ENCODE peak calls at places on chromosomes 3 and 15, in four cellular contexts. One of them, this sample, is unnamed.

GRCh38 chr3:50241163-50241562 is 5.2 kb downstream of the GNAI2 start:
- DNase-seq in body of pancreas: no peak
- DNase-seq in A549: no peak
- DNase-seq in HCT116: no peak
- DNase-seq in this sample: no peak

GRCh38 chr3:11367116-11367781 is 95.1 kb downstream of the ATG7 start:
- DNase-seq in body of pancreas: no peak
- DNase-seq in A549: peak; percentile 9
- DNase-seq in HCT116: no peak
- DNase-seq in this sample: no peak

GRCh38 chr3:49662021-49662420 is 12.1 kb upstream of the APEH start:
- DNase-seq in body of pancreas: no peak
- DNase-seq in A549: no peak
- DNase-seq in HCT116: no peak
- DNase-seq in this sample: no peak

GRCh38 chr3:58340594-58341244 is 8.0 kb downstream of the PXK start:
- DNase-seq in body of pancreas: no peak
- DNase-seq in A549: no peak
- DNase-seq in HCT116: no peak
- DNase-seq in this sample: no peak

GRCh38 chr3:42685363-42685881 is at the start of gene KLHL40:
- DNase-seq in body of pancreas: no peak
- DNase-seq in A549: no peak
- DNase-seq in HCT116: no peak
- DNase-seq in this sample: no peak

GRCh38 chr3:40505599-40506462 is at the start of gene ZNF620:
- DNase-seq in body of pancreas: peak; percentile 87
- DNase-seq in A549: peak; percentile 86
- DNase-seq in HCT116: peak; percentile 76
- DNase-seq in this sample: no peak

GRCh38 chr15:40743921-40744809 is 10.9 kb downstream of the RMDN3 start:
- DNase-seq in body of pancreas: no peak
- DNase-seq in A549: peak; percentile 56
- DNase-seq in HCT116: no peak
- DNase-seq in this sample: peak; percentile 80

GRCh38 chr15:71294636-71295241 is 179.5 kb downstream of the THSD4 start:
- DNase-seq in body of pancreas: no peak
- DNase-seq in A549: peak; percentile 99
- DNase-seq in HCT116: peak; percentile 84
- DNase-seq in this sample: peak; percentile 98

GRCh38 chr3:98903705-98904481 is 2.4 kb upstream of the DCBLD2 start:
- DNase-seq in body of pancreas: no peak
- DNase-seq in A549: no peak
- DNase-seq in HCT116: no peak
- DNase-seq in this sample: no peak

GRCh38 chr15:90915216-90915807 is 12.2 kb downstream of the MAN2A2 start:
- DNase-seq in body of pancreas: no peak
- DNase-seq in A549: no peak
- DNase-seq in HCT116: no peak
- DNase-seq in this sample: no peak

GRCh38 chr3:194851254-194851653 is 165.6 kb downstream of the FAM43A start:
- DNase-seq in body of pancreas: no peak
- DNase-seq in A549: no peak
- DNase-seq in HCT116: no peak
- DNase-seq in this sample: no peak

GRCh38 chr15:37764733-37765191 is 169.7 kb upstream of the TMCO5A start:
- DNase-seq in body of pancreas: peak; percentile 51
- DNase-seq in A549: peak; percentile 49
- DNase-seq in HCT116: peak; percentile 56
- DNase-seq in this sample: peak; percentile 38

GRCh38 chr3:143427626-143428025 is 308.1 kb downstream of the CHST2 start:
- DNase-seq in body of pancreas: no peak
- DNase-seq in A549: no peak
- DNase-seq in HCT116: no peak
- DNase-seq in this sample: no peak

GRCh38 chr3:42276419-42277132 is 10.6 kb upstream of the CCK start:
- DNase-seq in body of pancreas: no peak
- DNase-seq in A549: no peak
- DNase-seq in HCT116: no peak
- DNase-seq in this sample: no peak

GRCh38 chr3:42266085-42266484 is at the start of gene CCK:
- DNase-seq in body of pancreas: no peak
- DNase-seq in A549: no peak
- DNase-seq in HCT116: no peak
- DNase-seq in this sample: no peak

GRCh38 chr15:59991919-59992318 is 12.2 kb upstream of the FOXB1 start:
- DNase-seq in body of pancreas: no peak
- DNase-seq in A549: no peak
- DNase-seq in HCT116: no peak
- DNase-seq in this sample: no peak

GRCh38 chr3:55746808-55747413 is 259.8 kb upstream of the WNT5A start:
- DNase-seq in body of pancreas: no peak
- DNase-seq in A549: no peak
- DNase-seq in HCT116: no peak
- DNase-seq in this sample: no peak

GRCh38 chr15:51190424-51191068 is 95.8 kb upstream of the TNFAIP8L3 start:
- DNase-seq in body of pancreas: no peak
- DNase-seq in A549: no peak
- DNase-seq in HCT116: no peak
- DNase-seq in this sample: no peak

GRCh38 chr15:64686130-64686735 is 89.2 kb downstream of the RBPMS2 start:
- DNase-seq in body of pancreas: no peak
- DNase-seq in A549: peak; percentile 67
- DNase-seq in HCT116: peak; percentile 19
- DNase-seq in this sample: no peak

GRCh38 chr3:100184960-100185566 is 70.8 kb upstream of the FILIP1L start:
- DNase-seq in body of pancreas: no peak
- DNase-seq in A549: no peak
- DNase-seq in HCT116: no peak
- DNase-seq in this sample: no peak

GRCh38 chr15:91572110-91572509 is 281.4 kb upstream of the SLCO3A1 start:
- DNase-seq in body of pancreas: no peak
- DNase-seq in A549: peak; percentile 77
- DNase-seq in HCT116: no peak
- DNase-seq in this sample: no peak

GRCh38 chr15:42133892-42134502 is 22.4 kb downstream of the PLA2G4F start:
- DNase-seq in body of pancreas: peak; percentile 62
- DNase-seq in A549: peak; percentile 54
- DNase-seq in HCT116: peak; percentile 34
- DNase-seq in this sample: no peak

GRCh38 chr3:13120928-13121552 is 47.8 kb upstream of the IQSEC1 start:
- DNase-seq in body of pancreas: no peak
- DNase-seq in A549: no peak
- DNase-seq in HCT116: no peak
- DNase-seq in this sample: no peak

GRCh38 chr3:43691120-43692002 is 623 bp downstream of the ABHD5 start:
- DNase-seq in body of pancreas: peak; percentile 85
- DNase-seq in A549: peak; percentile 44
- DNase-seq in HCT116: peak; percentile 68
- DNase-seq in this sample: no peak

GRCh38 chr3:168341192-168341816 is 245.6 kb upstream of the GOLIM4 start:
- DNase-seq in body of pancreas: no peak
- DNase-seq in A549: no peak
- DNase-seq in HCT116: no peak
- DNase-seq in this sample: no peak

GRCh38 chr3:37967252-37967881 is 23.2 kb upstream of the VILL start:
- DNase-seq in body of pancreas: peak; percentile 73
- DNase-seq in A549: peak; percentile 74
- DNase-seq in HCT116: peak; percentile 28
- DNase-seq in this sample: no peak

GRCh38 chr15:83372434-83372873 is 74.7 kb upstream of the SH3GL3 start:
- DNase-seq in body of pancreas: no peak
- DNase-seq in A549: no peak
- DNase-seq in HCT116: no peak
- DNase-seq in this sample: peak; percentile 42
- TF ChIP-seq CTCF in body of pancreas: no peak
- TF ChIP-seq CTCF in A549: no peak
- TF ChIP-seq CTCF in HCT116: no peak
- TF ChIP-seq CTCF in this sample: peak; percentile 16

GRCh38 chr3:187262360-187262759 is 29.2 kb downstream of the MASP1 start:
- DNase-seq in body of pancreas: no peak
- DNase-seq in A549: no peak
- DNase-seq in HCT116: no peak
- DNase-seq in this sample: no peak

GRCh38 chr3:187256217-187256616 is 35.3 kb downstream of the MASP1 start:
- DNase-seq in body of pancreas: no peak
- DNase-seq in A549: no peak
- DNase-seq in HCT116: no peak
- DNase-seq in this sample: no peak

GRCh38 chr3:187261541-187261969 is 30.0 kb downstream of the MASP1 start:
- DNase-seq in body of pancreas: no peak
- DNase-seq in A549: no peak
- DNase-seq in HCT116: no peak
- DNase-seq in this sample: no peak

GRCh38 chr3:187257471-187257870 is 34.1 kb downstream of the MASP1 start:
- DNase-seq in body of pancreas: no peak
- DNase-seq in A549: no peak
- DNase-seq in HCT116: no peak
- DNase-seq in this sample: no peak

GRCh38 chr3:187259171-187259570 is 32.4 kb downstream of the MASP1 start:
- DNase-seq in body of pancreas: no peak
- DNase-seq in A549: no peak
- DNase-seq in HCT116: no peak
- DNase-seq in this sample: no peak
- H3K27ac ChIP-seq in body of pancreas: no peak overlapping the region
- H3K27ac ChIP-seq in A549: no peak overlapping the region
- H3K27ac ChIP-seq in HCT116: no peak overlapping the region
- H3K27ac ChIP-seq in this sample: no peak overlapping the region

GRCh38 chr15:50162988-50163718 is 18.8 kb upstream of the SLC27A2 start:
- DNase-seq in body of pancreas: no peak
- DNase-seq in A549: peak; percentile 79
- DNase-seq in HCT116: peak; percentile 69
- DNase-seq in this sample: peak; percentile 81
- H3K4me1 ChIP-seq in body of pancreas: no peaks in the 10 kb centered on the region
- H3K4me1 ChIP-seq in A549: peaks cover 50% of the 10 kb centered on the region
- H3K4me1 ChIP-seq in HCT116: peaks cover 33% of the 10 kb centered on the region
- H3K4me1 ChIP-seq in this sample: no peaks in the 10 kb centered on the region

GRCh38 chr15:65963911-65964482 is 94.7 kb downstream of the RAB11A start:
- DNase-seq in body of pancreas: no peak
- DNase-seq in A549: no peak
- DNase-seq in HCT116: no peak
- DNase-seq in this sample: no peak
- TF ChIP-seq CTCF in body of pancreas: no peak
- TF ChIP-seq CTCF in A549: no peak
- TF ChIP-seq CTCF in HCT116: no peak
- TF ChIP-seq CTCF in this sample: no peak

GRCh38 chr15:74460903-74461846 is at the start of gene UBL7:
- DNase-seq in body of pancreas: peak; percentile 97
- DNase-seq in A549: peak; percentile 93
- DNase-seq in HCT116: peak; percentile 88
- DNase-seq in this sample: peak; percentile 82
- H3K27ac ChIP-seq in body of pancreas: peak within 1 kb of the TSS; percentile 57
- H3K27ac ChIP-seq in A549: peak within 1 kb of the TSS; percentile 90
- H3K27ac ChIP-seq in HCT116: peak within 1 kb of the TSS; percentile 81
- H3K27ac ChIP-seq in this sample: peak within 1 kb of the TSS; percentile 57

DNA sequence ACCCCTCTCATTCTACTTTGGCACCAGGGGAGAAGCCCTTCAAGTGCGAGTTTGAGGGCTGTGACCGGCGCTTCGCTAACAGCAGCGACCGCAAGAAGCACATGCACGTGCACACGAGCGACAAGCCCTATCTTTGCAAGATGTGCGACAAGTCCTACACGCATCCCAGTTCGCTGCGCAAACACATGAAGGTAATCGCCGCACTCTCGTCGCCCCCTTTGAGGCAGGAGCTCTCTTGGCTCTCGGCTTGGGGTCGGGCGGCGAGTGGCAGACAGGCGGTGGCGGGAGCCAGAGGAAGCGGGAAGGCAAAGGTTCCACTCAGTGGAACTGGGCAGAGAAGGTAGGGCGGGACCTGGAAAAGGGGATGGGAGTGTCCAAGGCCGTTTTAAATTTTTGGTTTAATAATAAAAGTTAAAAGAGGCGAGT is 3.3 kb downstream of the ZIC1 start:
- DNase-seq in body of pancreas: no peak
- DNase-seq in A549: no peak
- DNase-seq in HCT116: no peak
- DNase-seq in this sample: no peak
- H3K4me1 ChIP-seq in body of pancreas: peaks cover 31% of the 10 kb centered on the region
- H3K4me1 ChIP-seq in A549: no peaks in the 10 kb centered on the region
- H3K4me1 ChIP-seq in HCT116: no peaks in the 10 kb centered on the region
- H3K4me1 ChIP-seq in this sample: no peaks in the 10 kb centered on the region

GRCh38 chr3:177733233-177733632 is 536.0 kb upstream of the TBL1XR1 start:
- DNase-seq in body of pancreas: no peak
- DNase-seq in A549: no peak
- DNase-seq in HCT116: no peak
- DNase-seq in this sample: no peak
- TF ChIP-seq CTCF in body of pancreas: no peak
- TF ChIP-seq CTCF in A549: no peak
- TF ChIP-seq CTCF in HCT116: no peak
- TF ChIP-seq CTCF in this sample: no peak

This sample was measured in foreskin keratinocyte.